ENCODE peak calls at places on chromosomes 7 and 10, in four cellular contexts. L is K562, Q is SK-N-SH, I is H1. A is an unnamed sample.

GRCh38 chr7:38584443-38585210 is 46.5 kb downstream of the AMPH start:
- DNase-seq in Q (no peak), I (no peak), L (no peak), A (no peak)

GRCh38 chr7:12583181-12583580 is 12.7 kb downstream of the SCIN start:
- DNase-seq in I (no peak), L (no peak), Q (no peak), A (no peak)

GRCh38 chr7:83439021-83439420 is 209.9 kb downstream of the SEMA3E start:
- DNase-seq in I (no peak), L (no peak), Q (no peak), A (no peak)

GRCh38 chr7:65397730-65398142 is 24.1 kb downstream of the ZNF92 start:
- DNase-seq in Q (no peak), L (no peak), I (no peak), A (no peak)

GRCh38 chr10:58030208-58030607 is 237.5 kb downstream of the IPMK start:
- DNase-seq in L (no peak), Q (no peak), I (no peak), A (no peak)

GRCh38 chr7:2607122-2607912 is 24.5 kb upstream of the TTYH3 start:
- DNase-seq in L (no peak), I (no peak), Q (peak), A (no peak)

GRCh38 chr7:155951554-155952158 is 139.4 kb upstream of the SHH start:
- DNase-seq in L (no peak), I (no peak), Q (no peak), A (no peak)

GRCh38 chr10:46218921-46219320 is 67.9 kb upstream of the ANTXRL start:
- DNase-seq in Q (peak), L (peak), I (no peak), A (no peak)

GRCh38 chr7:120981888-120982615 is 6.5 kb upstream of the CPED1 start:
- DNase-seq in Q (no peak), I (no peak), L (no peak), A (no peak)

GRCh38 chr10:77911535-77912123 is 14.9 kb downstream of the DLG5 start:
- DNase-seq in L (peak), Q (no peak), I (no peak), A (no peak)

GRCh38 chr7:84469034-84469433 is 274.4 kb upstream of the SEMA3A start:
- DNase-seq in L (no peak), Q (no peak), I (no peak), A (no peak)

GRCh38 chr7:44883961-44884360 is 1.4 kb downstream of the PURB start:
- DNase-seq in L (no peak), Q (no peak), I (no peak), A (no peak)

GRCh38 chr7:152076324-152076821 is 50.9 kb downstream of the GALNT11 start:
- DNase-seq in L (peak), Q (peak), I (no peak), A (peak)

GRCh38 chr10:30553018-30553624 is 76.4 kb downstream of the LYZL2 start:
- DNase-seq in L (peak), I (no peak), Q (no peak), A (peak)

GRCh38 chr10:20207700-20208099 is 391.5 kb downstream of the PLXDC2 start:
- DNase-seq in Q (no peak), L (no peak), I (no peak), A (no peak)

GRCh38 chr7:19747740-19748339 is 25.6 kb downstream of the TMEM196 start:
- DNase-seq in L (peak), I (no peak), Q (peak), A (no peak)

GRCh38 chr10:116721991-116722392 is 20.4 kb downstream of the HSPA12A start:
- DNase-seq in L (no peak), I (no peak), Q (peak), A (no peak)

GRCh38 chr7:69608049-69608448 is 9.8 kb downstream of the AUTS2 start:
- DNase-seq in Q (no peak), I (no peak), L (no peak), A (no peak)

GRCh38 chr10:12419279-12419847 is 70.0 kb downstream of the CAMK1D start:
- DNase-seq in Q (no peak), L (no peak), I (no peak), A (no peak)

GRCh38 chr7:14902589-14902963 is at the start of gene DGKB:
- DNase-seq in L (no peak), Q (peak), I (no peak), A (peak)

GRCh38 chr7:139730746-139731612 is 46.8 kb downstream of the HIPK2 start:
- DNase-seq in I (no peak), Q (no peak), L (no peak), A (no peak)

GRCh38 chr10:75400163-75400768 is 1.3 kb downstream of the ZNF503 start:
- DNase-seq in Q (peak), I (no peak), L (no peak), A (no peak)

GRCh38 chr7:111990597-111990996 is 215.6 kb downstream of the DOCK4 start:
- DNase-seq in L (no peak), I (no peak), Q (no peak), A (no peak)

GRCh38 chr7:8389898-8390642 is 43.3 kb upstream of the NXPH1 start:
- DNase-seq in I (peak), Q (no peak), L (peak), A (peak)

DNA sequence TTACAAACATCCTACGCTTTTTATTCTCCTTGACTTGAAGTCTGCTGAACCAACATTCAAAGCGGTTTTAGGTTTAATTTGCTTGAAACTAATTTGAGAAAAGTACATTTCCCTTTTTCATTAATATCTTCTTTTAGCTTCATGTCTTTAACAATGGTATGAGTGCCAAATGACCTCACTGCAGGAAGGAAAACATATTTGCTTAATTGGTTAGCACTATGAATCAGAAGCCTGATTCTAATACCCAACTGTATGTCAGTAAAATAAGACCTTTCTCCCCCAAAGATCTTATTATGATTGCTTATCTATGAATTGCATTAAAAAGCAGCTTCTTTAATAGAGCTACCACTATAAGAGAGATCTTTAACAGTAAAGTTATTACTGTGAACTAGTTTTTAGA is 5.9 kb downstream of the COL1A2 start:
- DNase-seq in Q (no peak), L (no peak), I (no peak), A (no peak)
- TF ChIP-seq TEAD4 in Q (no peak), L (no peak), I (no peak), A (no peak)

GRCh38 chr7:25726180-25726579 is 425.8 kb upstream of the NFE2L3 start:
- DNase-seq in Q (no peak), I (no peak), L (no peak), A (peak)
- TF ChIP-seq TEAD4 in Q (no peak), I (no peak), L (no peak), A (no peak)

DNA sequence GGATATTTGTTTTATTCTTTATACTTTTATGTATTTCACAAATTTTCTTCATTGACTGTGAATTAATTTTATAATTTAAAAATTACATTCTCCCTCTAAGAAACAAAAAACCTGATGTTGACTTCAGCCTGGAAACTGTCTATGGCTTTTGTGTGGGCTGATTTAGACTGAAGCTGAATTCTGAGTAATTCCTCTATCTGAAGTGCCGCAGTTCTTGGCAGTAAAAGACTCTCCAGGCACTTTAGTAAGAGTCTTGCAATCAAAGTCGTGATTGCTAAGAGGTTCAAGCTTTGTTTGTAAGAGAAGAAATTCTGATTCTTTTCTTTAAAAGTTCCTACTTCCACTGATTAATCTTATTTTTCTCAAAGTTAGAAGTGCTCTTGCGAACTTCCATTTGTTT is 3.4 kb upstream of the CEP41 start:
- DNase-seq in L (no peak), I (no peak), Q (no peak), A (no peak)
- TF ChIP-seq TEAD4 in L (no peak), I (no peak), Q (no peak), A (no peak)

GRCh38 chr10:125881192-125881591 is at the start of gene DHX32:
- DNase-seq in I (no peak), L (no peak), Q (no peak), A (peak)

GRCh38 chr10:125882596-125882995 is 1.5 kb upstream of the DHX32 start:
- DNase-seq in Q (no peak), L (no peak), I (no peak), A (no peak)

GRCh38 chr10:125880719-125881118 is 373 bp downstream of the DHX32 start:
- DNase-seq in I (no peak), Q (no peak), L (no peak), A (no peak)

GRCh38 chr10:125883198-125883597 is 2.1 kb upstream of the DHX32 start:
- DNase-seq in I (no peak), Q (no peak), L (no peak), A (no peak)

GRCh38 chr10:125878957-125879835 is 1.9 kb downstream of the DHX32 start:
- DNase-seq in I (no peak), L (no peak), Q (no peak), A (no peak)
- TF ChIP-seq TEAD4 in I (no peak), L (no peak), Q (no peak), A (no peak)

GRCh38 chr10:71241114-71241898 is 28.9 kb downstream of the UNC5B start:
- DNase-seq in Q (peak), I (no peak), L (no peak), A (no peak)
- TF ChIP-seq TEAD4 in Q (peak), I (no peak), L (no peak), A (no peak)

GRCh38 chr10:94439275-94439861 is 37.0 kb downstream of the TBC1D12 start:
- DNase-seq in Q (no peak), L (no peak), I (no peak), A (peak)
- TF ChIP-seq TEAD4 in Q (no peak), L (no peak), I (no peak), A (no peak)

DNA sequence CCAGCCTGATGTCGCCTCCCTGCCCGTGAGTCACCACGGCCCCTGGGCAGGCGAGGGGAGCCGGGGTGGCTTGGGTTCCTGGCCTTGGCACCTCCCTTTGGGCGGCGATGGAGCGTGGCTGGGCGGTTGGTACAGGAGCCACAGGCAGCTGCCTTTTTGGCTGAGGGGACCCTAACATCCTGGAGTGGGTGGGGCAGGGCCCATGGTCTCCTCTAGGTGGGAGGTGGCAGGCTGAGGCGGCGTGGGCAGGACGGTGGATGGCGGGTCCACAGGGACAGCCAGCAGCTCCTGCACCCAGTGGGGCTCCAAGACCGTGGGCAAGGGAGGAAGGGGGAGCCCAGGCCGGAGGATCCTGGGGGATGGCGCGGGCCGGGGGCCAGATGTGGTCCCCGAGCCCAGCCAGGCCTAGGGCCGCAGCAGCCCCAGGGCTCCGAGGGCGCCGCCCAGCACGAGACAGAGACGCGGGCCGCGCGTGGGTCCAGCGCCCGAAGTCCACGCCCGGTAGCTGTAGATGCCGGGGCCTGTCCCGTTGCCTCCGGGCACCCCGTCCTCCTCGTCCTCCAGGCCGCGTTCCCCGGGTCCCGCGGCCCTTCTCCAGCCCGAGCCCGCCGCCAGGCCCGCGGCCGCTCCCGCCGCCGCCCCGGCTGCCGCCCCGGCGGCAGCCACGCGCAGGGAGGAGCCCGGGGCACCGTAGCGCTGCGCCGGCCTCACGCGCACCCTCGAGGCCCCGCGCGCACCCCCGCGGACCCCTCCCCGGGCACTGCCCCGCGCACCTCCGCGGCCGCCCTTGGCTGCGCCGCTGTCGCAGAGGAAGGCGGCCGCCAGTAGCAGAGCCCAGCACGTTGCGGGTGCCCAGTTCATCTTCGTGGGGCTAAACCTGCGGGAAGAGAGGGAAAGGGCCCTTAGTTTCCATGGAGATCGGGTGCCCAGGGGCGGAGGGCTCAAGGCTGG is 1.3 kb downstream of the SPRN start:
- DNase-seq in L (no peak), I (no peak), Q (peak), A (no peak)
- TF ChIP-seq TEAD4 in L (no peak), I (no peak), Q (no peak), A (no peak)

GRCh38 chr7:141043621-141044020 is 28.9 kb upstream of the MRPS33 start:
- DNase-seq in L (no peak), Q (no peak), I (no peak), A (no peak)

GRCh38 chr7:141039366-141039765 is 24.6 kb upstream of the MRPS33 start:
- DNase-seq in L (peak), Q (peak), I (no peak), A (no peak)

GRCh38 chr7:141042222-141043193 is 27.8 kb upstream of the MRPS33 start:
- DNase-seq in Q (no peak), I (no peak), L (no peak), A (no peak)

GRCh38 chr7:141045842-141046630 is 27.8 kb upstream of the TMEM178B start:
- DNase-seq in L (no peak), I (no peak), Q (no peak), A (no peak)

GRCh38 chr7:141045126-141045841 is 28.6 kb upstream of the TMEM178B start:
- DNase-seq in I (no peak), Q (no peak), L (no peak), A (no peak)
- TF ChIP-seq TEAD4 in I (no peak), Q (no peak), L (no peak), A (no peak)

A was measured in WTC11.